ENCODE peak calls at places on chromosomes 12 and 14, in four cellular contexts. One of them, this sample, is unnamed.

GRCh38 chr12:84637926-84638325 is 274.7 kb downstream of the SLC6A15 start:
- DNase-seq in adrenal gland: no peak
- DNase-seq in astrocyte of the cerebellum: peak; percentile 16
- DNase-seq in lower lobe of right lung: no peak
- DNase-seq in this sample: no peak

GRCh38 chr12:53123578-53124351 is 20.5 kb downstream of the SOAT2 start:
- DNase-seq in lower lobe of right lung: no peak
- DNase-seq in adrenal gland: no peak
- DNase-seq in astrocyte of the cerebellum: no peak
- DNase-seq in this sample: no peak

GRCh38 chr14:25009891-25010290 is 40.1 kb downstream of the STXBP6 start:
- DNase-seq in astrocyte of the cerebellum: no peak
- DNase-seq in adrenal gland: no peak
- DNase-seq in lower lobe of right lung: no peak
- DNase-seq in this sample: no peak

GRCh38 chr12:52346596-52346995 is 20.7 kb downstream of the KRT85 start:
- DNase-seq in lower lobe of right lung: no peak
- DNase-seq in adrenal gland: no peak
- DNase-seq in astrocyte of the cerebellum: no peak
- DNase-seq in this sample: no peak

GRCh38 chr12:47867496-47867941 is 37.3 kb downstream of the VDR start:
- DNase-seq in astrocyte of the cerebellum: peak; percentile 57
- DNase-seq in lower lobe of right lung: no peak
- DNase-seq in adrenal gland: no peak
- DNase-seq in this sample: no peak

GRCh38 chr14:50023671-50024490 is 92.5 kb downstream of the VCPKMT start:
- DNase-seq in lower lobe of right lung: no peak
- DNase-seq in adrenal gland: no peak
- DNase-seq in astrocyte of the cerebellum: peak; percentile 89
- DNase-seq in this sample: no peak

GRCh38 chr12:113040722-113041168 is 15.8 kb upstream of the DTX1 start:
- DNase-seq in astrocyte of the cerebellum: no peak
- DNase-seq in lower lobe of right lung: peak; percentile 86
- DNase-seq in adrenal gland: peak; percentile 72
- DNase-seq in this sample: peak; percentile 41

GRCh38 chr14:100294213-100294962 is 11.9 kb downstream of the SLC25A29 start:
- DNase-seq in astrocyte of the cerebellum: no peak
- DNase-seq in lower lobe of right lung: no peak
- DNase-seq in adrenal gland: peak; percentile 71
- DNase-seq in this sample: peak; percentile 6

GRCh38 chr14:67773844-67774377 is 42.5 kb downstream of the ZFYVE26 start:
- DNase-seq in astrocyte of the cerebellum: no peak
- DNase-seq in lower lobe of right lung: no peak
- DNase-seq in adrenal gland: no peak
- DNase-seq in this sample: no peak